ENCODE peak calls at places on chromosomes 7 and 10, in ten cellular contexts. K, F, S, J, L, O, X, Y, Z and B are unnamed samples.

GRCh38 chr7:124996778-124997177 is 67.2 kb upstream of the POT1 start:
- DNase-seq in F (no peak), K (no peak), J (peak), S (peak), X (no peak), O (peak), Z (peak), L (no peak), Y (no peak), B (no peak)

GRCh38 chr10:21526952-21527633 is 1.6 kb upstream of the SKIDA1 start:
- DNase-seq in Z (peak), X (no peak), S (peak), F (no peak), Y (peak), L (peak), K (peak), J (peak), O (peak), B (peak)

GRCh38 chr7:94578615-94579014 is 69.0 kb downstream of the CASD1 start:
- DNase-seq in J (no peak), Y (no peak), S (no peak), O (no peak), F (no peak), K (no peak), Z (peak), X (no peak), L (no peak), B (no peak)

GRCh38 chr10:79298403-79299244 is 48.6 kb upstream of the PPIF start:
- DNase-seq in L (no peak), O (peak), Z (peak), J (peak), Y (no peak), F (peak), K (no peak), S (peak), X (no peak), B (peak)

GRCh38 chr7:115009139-115009538 is 87.2 kb downstream of the MDFIC start:
- DNase-seq in K (no peak), Y (no peak), J (no peak), S (peak), X (no peak), F (no peak), L (no peak), O (peak), Z (no peak), B (no peak)

GRCh38 chr7:37390149-37390548 is 58.5 kb downstream of the ELMO1 start:
- DNase-seq in J (no peak), Z (no peak), O (no peak), Y (no peak), S (no peak), K (no peak), L (no peak), X (no peak), F (no peak), B (no peak)

GRCh38 chr10:105964009-105964408 is 1200.5 kb downstream of the SORCS1 start:
- DNase-seq in X (no peak), F (no peak), Z (no peak), S (peak), O (no peak), Y (no peak), K (no peak), L (no peak), J (no peak), B (no peak)

GRCh38 chr7:39133088-39133487 is 155.4 kb downstream of the POU6F2 start:
- DNase-seq in S (no peak), Z (no peak), L (no peak), Y (no peak), K (no peak), J (no peak), O (no peak), F (no peak), X (no peak), B (no peak)

GRCh38 chr10:43610636-43611035 is 4.4 kb downstream of the ZNF485 start:
- DNase-seq in S (no peak), K (no peak), Z (peak), X (no peak), L (no peak), Y (no peak), O (peak), J (no peak), F (no peak), B (peak)

GRCh38 chr10:95651346-95652115 is 5.0 kb downstream of the ALDH18A1 start:
- DNase-seq in Z (no peak), F (no peak), Y (no peak), X (no peak), S (no peak), K (no peak), L (no peak), J (no peak), O (peak), B (no peak)

GRCh38 chr7:33677556-33677955 is 227.8 kb upstream of the BMPER start:
- DNase-seq in Y (no peak), F (no peak), K (no peak), S (no peak), L (no peak), Z (peak), X (no peak), O (no peak), J (no peak), B (peak)

GRCh38 chr7:134480730-134481129 is 21.8 kb upstream of the AKR1B1 start:
- DNase-seq in O (peak), F (no peak), Y (no peak), X (no peak), K (no peak), J (peak), S (peak), Z (peak), L (no peak), B (peak)

GRCh38 chr7:5423844-5424688 is 432 bp upstream of the TNRC18 start:
- DNase-seq in F (peak), K (peak), Y (peak), S (peak), X (peak), L (peak), Z (peak), J (peak), O (peak), B (peak)

GRCh38 chr10:79234391-79235318 is 112.6 kb upstream of the PPIF start:
- DNase-seq in L (no peak), O (peak), Z (no peak), F (no peak), K (no peak), Y (no peak), S (no peak), J (no peak), X (no peak), B (peak)

GRCh38 chr10:110792476-110792875 is 79.3 kb upstream of the PDCD4 start:
- DNase-seq in X (no peak), F (no peak), Z (no peak), K (no peak), Y (no peak), S (no peak), L (no peak), J (no peak), O (no peak), B (no peak)

GRCh38 chr10:124075116-124075955 is 18.1 kb downstream of the CHST15 start:
- DNase-seq in S (no peak), Z (peak), K (peak), O (no peak), X (no peak), J (no peak), F (no peak), Y (no peak), L (no peak), B (no peak)

GRCh38 chr7:90180649-90181048 is 26.4 kb downstream of the STEAP1 start:
- DNase-seq in L (no peak), X (no peak), F (no peak), K (no peak), S (no peak), Y (no peak), J (peak), Z (no peak), O (no peak), B (no peak)

GRCh38 chr7:44580945-44581344 is 1.1 kb downstream of the TMED4 start:
- DNase-seq in Y (no peak), K (no peak), L (no peak), F (no peak), S (no peak), O (no peak), X (no peak), J (no peak), Z (no peak), B (no peak)

GRCh38 chr7:87474533-87475358 is 734 bp downstream of the ABCB4 start:
- DNase-seq in X (peak), J (no peak), F (no peak), Z (peak), O (peak), Y (no peak), S (peak), L (no peak), K (no peak), B (peak)

GRCh38 chr7:1536768-1537630 is 6.5 kb downstream of the MAFK start:
- DNase-seq in F (peak), Z (peak), L (peak), X (peak), O (peak), K (peak), S (no peak), J (peak), Y (peak), B (peak)

GRCh38 chr7:10815546-10815945 is 158.1 kb upstream of the PHF14 start:
- DNase-seq in L (no peak), Y (no peak), X (no peak), K (no peak), S (peak), F (no peak), Z (no peak), O (no peak), J (no peak), B (no peak)

GRCh38 chr10:100245484-100246220 is 16.3 kb upstream of the CHUK start:
- DNase-seq in F (no peak), K (no peak), J (no peak), X (no peak), L (no peak), Z (peak), O (peak), S (no peak), Y (no peak), B (no peak)

GRCh38 chr7:63899691-63900393 is 98.8 kb upstream of the ZNF722 start:
- DNase-seq in J (no peak), S (peak), F (no peak), Z (no peak), X (no peak), L (peak), K (peak), O (no peak), Y (no peak), B (peak)

GRCh38 chr7:29598607-29599006 is 35.0 kb downstream of the PRR15 start:
- DNase-seq in K (no peak), Y (no peak), F (no peak), S (peak), X (no peak), L (no peak), J (no peak), Z (no peak), O (no peak), B (no peak)

GRCh38 chr7:95476072-95476845 is 9.5 kb upstream of the ASB4 start:
- DNase-seq in F (no peak), Z (no peak), S (peak), L (no peak), K (no peak), Y (no peak), J (no peak), X (no peak), O (no peak), B (no peak)

GRCh38 chr7:485188-486081 is 34.2 kb downstream of the PDGFA start:
- DNase-seq in O (no peak), S (no peak), Z (no peak), J (no peak), X (no peak), F (no peak), K (no peak), Y (no peak), L (no peak), B (peak)